ENCODE peak calls at places on chromosomes 6 and 20, in seven cellular contexts. C is tibial artery, B is thoracic aorta, X is fibroblast of pulmonary artery, H is AG04450, I is SK-N-SH, N is HL-60. S is an unnamed sample.

GRCh38 chr6:113585246-113585645 is 271.9 kb upstream of the MARCKS start:
- DNase-seq in C (no peak), B (no peak), X (no peak), H (no peak), I (no peak), N (no peak), S (no peak)

GRCh38 chr20:59459586-59459985 is 144.8 kb upstream of the PHACTR3 start:
- DNase-seq in C (no peak), B (no peak), X (no peak), H (no peak), I (no peak), N (no peak), S (no peak)

GRCh38 chr6:144284753-144285547 is at the start of gene UTRN:
- DNase-seq in C (peak), B (peak), X (peak), H (peak), I (peak), N (peak), S (no peak)

GRCh38 chr6:111494951-111495350 is 11.9 kb upstream of the REV3L start:
- DNase-seq in C (no peak), B (no peak), X (no peak), H (no peak), I (no peak), N (no peak), S (no peak)

GRCh38 chr6:15389759-15390723 is 144.2 kb downstream of the JARID2 start:
- DNase-seq in C (no peak), B (no peak), X (peak), H (no peak), I (peak), N (no peak), S (no peak)

GRCh38 chr6:8182209-8182845 is 80.0 kb upstream of the EEF1E1 start:
- DNase-seq in C (no peak), B (no peak), X (peak), H (no peak), I (no peak), N (no peak), S (no peak)

GRCh38 chr20:58069207-58069606 is 159.2 kb downstream of the ANKRD60 start:
- DNase-seq in C (peak), B (no peak), X (no peak), H (no peak), I (no peak), N (no peak), S (no peak)

GRCh38 chr6:3230275-3231212 is 3.1 kb upstream of the TUBB2B start:
- DNase-seq in C (peak), B (no peak), X (peak), H (no peak), I (peak), N (no peak), S (no peak)

GRCh38 chr6:15607603-15608002 is 55.2 kb downstream of the DTNBP1 start:
- DNase-seq in C (no peak), B (no peak), X (no peak), H (no peak), I (no peak), N (no peak), S (no peak)

GRCh38 chr6:139395891-139396299 is 21.4 kb upstream of the CITED2 start:
- DNase-seq in C (no peak), B (no peak), X (no peak), H (no peak), I (no peak), N (no peak), S (no peak)

GRCh38 chr6:151376440-151376839 is 14.9 kb downstream of the ZBTB2 start:
- DNase-seq in C (no peak), B (no peak), X (no peak), H (no peak), I (no peak), N (no peak), S (no peak)

GRCh38 chr6:19736066-19736465 is 101.1 kb upstream of the ID4 start:
- DNase-seq in C (no peak), B (no peak), X (no peak), H (no peak), I (no peak), N (no peak), S (no peak)

GRCh38 chr6:148325316-148326068 is 17.1 kb upstream of the SASH1 start:
- DNase-seq in C (no peak), B (no peak), X (no peak), H (no peak), I (no peak), N (no peak), S (no peak)

GRCh38 chr6:126873791-126874190 is 244.7 kb upstream of the RSPO3 start:
- DNase-seq in C (no peak), B (no peak), X (no peak), H (no peak), I (no peak), N (no peak), S (no peak)

GRCh38 chr6:87375315-87375714 is 30.7 kb downstream of the C6orf163 start:
- DNase-seq in C (no peak), B (no peak), X (no peak), H (no peak), I (no peak), N (no peak), S (no peak)

GRCh38 chr6:18400831-18401446 is 13.8 kb downstream of the RNF144B start:
- DNase-seq in C (no peak), B (no peak), X (no peak), H (no peak), I (no peak), N (no peak), S (no peak)

GRCh38 chr6:86937219-86938079 is at the start of gene HTR1E:
- DNase-seq in C (no peak), B (no peak), X (peak), H (no peak), I (peak), N (no peak), S (no peak)

GRCh38 chr6:130933712-130934200 is 106.5 kb downstream of the SMLR1 start:
- DNase-seq in C (peak), B (no peak), X (peak), H (no peak), I (no peak), N (no peak), S (no peak)

GRCh38 chr20:61986762-61987321 is 78.8 kb downstream of the TAF4 start:
- DNase-seq in C (no peak), B (no peak), X (no peak), H (no peak), I (no peak), N (no peak), S (no peak)

GRCh38 chr20:17946572-17947473 is 21.8 kb downstream of the SNX5 start:
- DNase-seq in C (no peak), B (no peak), X (no peak), H (no peak), I (no peak), N (no peak), S (no peak)

GRCh38 chr6:134714679-134715078 is 235.2 kb downstream of the ALDH8A1 start:
- DNase-seq in C (no peak), B (no peak), X (peak), H (no peak), I (no peak), N (no peak), S (peak)

GRCh38 chr20:6766433-6766832 is 1.1 kb upstream of the BMP2 start:
- DNase-seq in C (no peak), B (no peak), X (no peak), H (no peak), I (no peak), N (no peak), S (no peak)

GRCh38 chr20:6767166-6767535 is 335 bp upstream of the BMP2 start:
- DNase-seq in C (no peak), B (no peak), X (no peak), H (no peak), I (no peak), N (no peak), S (no peak)

GRCh38 chr20:6767536-6768227 is at the start of gene BMP2:
- DNase-seq in C (peak), B (no peak), X (peak), H (no peak), I (peak), N (no peak), S (no peak)

GRCh38 chr20:6769953-6770831 is 2.7 kb downstream of the BMP2 start:
- DNase-seq in C (peak), B (no peak), X (peak), H (no peak), I (peak), N (no peak), S (no peak)

DNA sequence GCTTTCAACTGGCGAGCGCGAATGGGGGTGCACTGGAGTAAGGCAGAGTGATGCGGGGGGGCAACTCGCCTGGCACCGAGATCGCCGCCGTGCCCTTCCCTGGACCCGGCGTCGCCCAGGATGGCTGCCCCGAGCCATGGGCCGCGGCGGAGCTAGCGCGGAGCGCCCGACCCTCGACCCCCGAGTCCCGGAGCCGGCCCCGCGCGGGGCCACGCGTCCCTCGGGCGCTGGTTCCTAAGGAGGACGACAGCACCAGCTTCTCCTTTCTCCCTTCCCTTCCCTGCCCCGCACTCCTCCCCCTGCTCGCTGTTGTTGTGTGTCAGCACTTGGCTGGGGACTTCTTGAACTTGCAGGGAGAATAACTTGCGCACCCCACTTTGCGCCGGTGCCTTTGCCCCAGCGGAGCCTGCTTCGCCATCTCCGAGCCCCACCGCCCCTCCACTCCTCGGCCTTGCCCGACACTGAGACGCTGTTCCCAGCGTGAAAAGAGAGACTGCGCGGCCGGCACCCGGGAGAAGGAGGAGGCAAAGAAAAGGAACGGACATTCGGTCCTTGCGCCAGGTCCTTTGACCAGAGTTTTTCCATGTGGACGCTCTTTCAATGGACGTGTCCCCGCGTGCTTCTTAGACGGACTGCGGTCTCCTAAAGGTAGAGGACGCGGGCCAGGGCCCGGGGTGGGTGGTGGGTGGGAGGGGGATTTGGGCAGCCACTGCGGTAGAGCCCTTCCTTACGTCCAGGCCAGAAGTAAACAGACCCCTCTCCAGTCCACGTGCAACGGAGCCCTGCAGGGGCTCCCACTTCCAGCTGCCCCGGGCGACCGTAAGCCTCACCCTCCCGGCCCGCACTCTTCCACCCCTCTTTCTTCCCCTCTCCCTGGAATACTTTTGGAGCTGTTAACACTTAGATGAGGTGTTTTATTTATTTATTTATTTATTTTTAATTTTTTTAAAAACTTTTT is 1.0 kb downstream of the BMP2 start:
- DNase-seq in C (peak), B (no peak), X (peak), H (no peak), I (peak), N (no peak), S (no peak)
- H3K4me3 ChIP-seq in C (peak), B (peak), X (peak), H (peak), I (peak), N (peak), S (peak)

DNA sequence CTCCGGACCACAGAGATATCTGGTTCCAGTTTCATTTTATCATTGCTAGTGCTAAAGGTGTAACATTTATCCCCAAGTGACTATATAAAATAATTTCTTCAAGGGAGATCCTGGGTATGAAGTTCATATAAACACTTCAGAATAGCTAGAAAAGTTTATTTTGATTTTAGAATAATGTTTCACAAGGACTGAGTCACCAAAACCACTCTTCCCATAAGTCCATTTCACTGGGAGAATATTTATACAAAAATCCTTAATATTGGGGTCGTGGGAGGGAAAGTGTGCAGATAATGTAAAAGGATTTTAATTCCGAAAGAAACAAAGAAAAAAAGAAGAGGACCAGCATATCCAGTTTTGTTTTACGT is 128.1 kb downstream of the ISM1 start:
- DNase-seq in C (no peak), B (no peak), X (no peak), H (no peak), I (no peak), N (no peak), S (no peak)
- H3K4me3 ChIP-seq in C (peak), B (peak), X (no peak), H (peak), I (no peak), N (no peak), S (no peak)

DNA sequence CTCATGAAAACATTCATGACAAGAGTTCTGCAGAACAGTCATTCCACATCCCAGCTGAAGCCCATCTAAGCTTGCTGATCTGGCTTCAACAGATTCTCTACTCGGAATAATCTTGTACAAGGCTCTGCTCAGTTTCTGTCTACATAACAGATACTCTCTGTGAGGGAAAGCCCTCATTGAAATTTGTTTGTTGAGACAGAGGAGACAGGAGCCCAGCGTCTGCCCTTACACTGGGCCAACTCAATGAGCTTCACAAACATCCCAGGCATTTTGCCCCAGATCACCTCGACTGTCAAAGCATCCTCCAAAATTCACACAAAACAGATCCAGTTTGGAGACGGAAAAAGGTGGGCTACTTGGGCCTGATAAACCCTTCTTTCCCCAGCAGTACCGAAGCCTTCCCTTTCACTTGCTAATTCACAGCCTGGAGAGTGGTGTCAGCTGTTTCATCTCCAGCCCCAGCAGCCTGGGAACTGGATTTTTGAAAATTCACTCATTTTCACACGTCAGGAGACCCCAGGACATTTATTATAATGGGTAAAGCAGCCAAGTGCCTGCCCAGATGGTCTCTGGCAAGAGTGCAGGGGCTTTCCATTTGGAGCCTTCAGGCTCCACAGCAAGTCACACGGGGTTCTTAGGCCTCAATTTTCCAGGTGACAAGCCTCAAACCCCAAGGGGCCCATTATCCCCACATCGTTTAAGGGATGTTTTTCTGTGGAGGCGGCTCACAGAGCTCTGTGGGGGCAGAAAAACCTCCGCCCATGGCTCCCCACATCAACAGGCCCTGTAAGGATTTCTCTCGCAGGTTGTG is 7.3 kb downstream of the CCDC167 start:
- DNase-seq in C (peak), B (no peak), X (no peak), H (no peak), I (no peak), N (no peak), S (no peak)
- H3K4me3 ChIP-seq in C (no peak), B (no peak), X (no peak), H (no peak), I (no peak), N (no peak), S (no peak)

GRCh38 chr6:43428874-43429273 is 1.5 kb downstream of the ABCC10 start:
- DNase-seq in C (no peak), B (no peak), X (no peak), H (no peak), I (no peak), N (no peak), S (no peak)
- H3K4me3 ChIP-seq in C (peak), B (peak), X (peak), H (peak), I (peak), N (peak), S (peak)

GRCh38 chr6:1604991-1605821 is 4.5 kb upstream of the FOXC1 start:
- DNase-seq in C (peak), B (no peak), X (no peak), H (no peak), I (no peak), N (no peak), S (no peak)
- H3K4me3 ChIP-seq in C (peak), B (peak), X (peak), H (peak), I (no peak), N (peak), S (no peak)

GRCh38 chr6:52351879-52352238 is 10.1 kb upstream of the PAQR8 start:
- DNase-seq in C (no peak), B (no peak), X (no peak), H (no peak), I (no peak), N (no peak), S (no peak)

GRCh38 chr6:52356017-52356416 is 5.9 kb upstream of the PAQR8 start:
- DNase-seq in C (no peak), B (no peak), X (no peak), H (no peak), I (no peak), N (no peak), S (no peak)

GRCh38 chr6:52346503-52346902 is 15.4 kb upstream of the PAQR8 start:
- DNase-seq in C (no peak), B (no peak), X (no peak), H (no peak), I (no peak), N (no peak), S (no peak)

DNA sequence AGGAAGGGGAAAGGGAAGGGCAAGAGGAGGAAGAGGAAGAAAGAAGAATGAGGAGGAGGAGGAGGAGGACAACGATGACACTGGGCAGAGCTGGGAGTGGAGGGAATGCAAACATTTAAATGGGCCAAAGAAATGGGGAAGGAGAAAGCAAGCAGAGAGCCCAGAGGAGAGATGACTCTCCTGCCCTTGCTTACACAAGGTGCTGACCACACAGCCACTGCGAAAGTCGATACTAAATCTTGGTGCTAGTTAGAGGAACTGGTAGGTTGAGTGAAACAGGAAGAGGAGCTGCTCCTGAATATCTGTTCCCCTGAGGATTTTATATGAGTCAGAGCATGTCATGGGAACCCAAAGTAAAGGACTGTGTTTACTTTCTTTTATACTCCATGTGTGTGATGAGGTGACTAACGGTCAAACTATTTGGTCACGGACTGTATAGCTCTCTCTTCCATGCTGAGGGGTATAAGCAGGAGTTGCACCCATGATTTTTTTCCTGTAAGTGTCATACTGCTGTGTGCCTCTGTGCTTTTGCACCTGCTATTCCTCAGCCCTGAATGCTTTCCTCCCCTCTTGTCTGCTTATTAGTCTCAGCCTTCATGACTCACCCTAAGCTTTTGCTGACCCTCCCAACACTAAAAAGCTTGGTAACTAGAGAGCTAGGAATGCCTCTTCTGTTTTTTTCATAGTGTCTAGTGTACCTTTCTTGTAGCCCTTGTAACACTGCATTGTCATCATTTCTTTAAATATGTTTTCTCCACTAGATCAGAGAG is 9.5 kb upstream of the PAQR8 start:
- DNase-seq in C (no peak), B (peak), X (peak), H (peak), I (no peak), N (peak), S (peak)
- H3K4me3 ChIP-seq in C (no peak), B (peak), X (peak), H (peak), I (no peak), N (no peak), S (no peak)

DNA sequence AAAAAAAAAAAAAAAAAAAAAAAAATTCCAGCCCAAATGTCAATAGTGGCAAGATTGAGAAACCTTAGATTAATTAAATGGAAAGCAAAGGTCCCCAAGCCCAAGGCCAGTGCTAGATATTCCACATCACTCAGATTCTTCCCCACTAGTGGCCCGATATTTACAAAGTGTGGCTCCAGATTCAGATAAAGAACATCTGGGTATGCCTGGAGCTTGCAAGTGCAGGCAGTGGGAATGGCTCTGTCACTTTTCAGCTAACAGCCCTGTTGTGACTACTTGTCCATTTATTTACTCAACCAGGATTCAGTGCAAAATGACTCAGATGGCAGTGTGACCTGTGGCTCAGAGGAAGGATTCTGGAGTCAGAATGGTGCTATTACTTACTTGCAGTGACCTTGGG is 8.2 kb upstream of the KCNB1 start:
- DNase-seq in C (no peak), B (no peak), X (no peak), H (no peak), I (no peak), N (no peak), S (no peak)
- H3K4me3 ChIP-seq in C (no peak), B (no peak), X (no peak), H (no peak), I (no peak), N (no peak), S (no peak)

DNA sequence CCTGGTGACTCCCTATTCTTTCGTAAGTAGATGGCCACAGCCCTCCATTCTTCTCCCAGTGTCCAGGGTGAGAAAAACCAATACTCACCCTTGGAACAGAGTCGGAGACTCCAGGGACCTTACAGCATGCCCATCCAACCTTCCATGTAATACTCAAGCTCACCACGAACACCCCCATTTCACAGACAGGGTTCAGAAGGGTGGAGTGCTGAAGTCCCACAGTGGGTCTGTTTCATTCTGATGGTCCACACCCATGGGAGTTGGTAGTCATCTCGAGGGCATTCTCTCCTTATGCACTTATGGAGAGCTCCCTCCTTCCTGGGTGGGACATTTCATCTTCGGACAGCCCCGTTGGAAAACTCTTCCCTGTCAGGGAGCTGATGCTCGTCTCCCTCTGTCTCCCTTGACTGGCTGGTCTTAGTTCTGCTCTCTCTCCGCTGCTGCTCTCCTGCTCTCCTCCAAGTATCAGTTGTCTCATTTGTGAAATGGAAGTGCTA is 38.9 kb downstream of the COX4I2 start:
- DNase-seq in C (no peak), B (no peak), X (no peak), H (no peak), I (no peak), N (no peak), S (no peak)
- H3K4me3 ChIP-seq in C (no peak), B (no peak), X (no peak), H (no peak), I (no peak), N (no peak), S (no peak)

S was measured in retinal pigment epithelial cell.